ENCODE peak calls at places on chromosomes 3 and 15, in four cellular contexts. H is K562, V is GM12878, R is HepG2. Q is an unnamed sample.

GRCh38 chr15:71456812-71457211 is 341.5 kb downstream of the THSD4 start:
- DNase-seq in H (no peak), V (no peak), R (no peak), Q (no peak)

GRCh38 chr15:35115155-35115725 is 30.1 kb upstream of the NANOGP8 start:
- DNase-seq in H (no peak), R (peak), V (no peak), Q (no peak)

GRCh38 chr3:57556459-57557087 is 499 bp downstream of the PDE12 start:
- DNase-seq in R (no peak), H (peak), V (no peak), Q (no peak)

GRCh38 chr3:47057212-47057671 is 77.8 kb downstream of the NBEAL2 start:
- DNase-seq in H (no peak), V (no peak), R (no peak), Q (no peak)

GRCh38 chr15:33119263-33119662 is 75.3 kb downstream of the FMN1 start:
- DNase-seq in R (no peak), V (no peak), H (no peak), Q (no peak)

GRCh38 chr3:179671709-179672337 is 19.0 kb downstream of the USP13 start:
- DNase-seq in R (peak), V (no peak), H (no peak), Q (no peak)

GRCh38 chr3:122458992-122459391 is 43.1 kb upstream of the WDR5B start:
- DNase-seq in V (no peak), R (no peak), H (no peak), Q (no peak)

GRCh38 chr3:126130981-126131750 is 47.2 kb upstream of the SLC41A3 start:
- DNase-seq in R (no peak), H (no peak), V (no peak), Q (peak)

GRCh38 chr3:38227989-38228388 is 37.6 kb upstream of the SLC22A13 start:
- DNase-seq in R (no peak), H (no peak), V (no peak), Q (no peak)

GRCh38 chr3:127784865-127785710 is 37.2 kb downstream of the MGLL start:
- DNase-seq in H (no peak), R (no peak), V (no peak), Q (peak)

GRCh38 chr3:119382134-119382533 is 81.3 kb downstream of the TMEM39A start:
- DNase-seq in V (no peak), H (no peak), R (no peak), Q (no peak)

GRCh38 chr3:31908391-31909097 is 72.5 kb downstream of the OSBPL10 start:
- DNase-seq in H (no peak), R (peak), V (no peak), Q (no peak)

GRCh38 chr3:13655074-13655913 is 106.4 kb downstream of the FBLN2 start:
- DNase-seq in H (peak), V (no peak), R (no peak), Q (peak)

GRCh38 chr15:35067501-35068347 is 17.4 kb downstream of the NANOGP8 start:
- DNase-seq in R (no peak), V (no peak), H (no peak), Q (no peak)

GRCh38 chr3:94936023-94936580 is 873.2 kb downstream of the NSUN3 start:
- DNase-seq in R (peak), H (no peak), V (no peak), Q (no peak)

GRCh38 chr3:190366145-190366544 is 21.8 kb upstream of the CLDN16 start:
- DNase-seq in R (no peak), V (no peak), H (no peak), Q (no peak)

GRCh38 chr3:138325990-138326389 is 3.7 kb downstream of the NME9 start:
- DNase-seq in H (no peak), V (no peak), R (no peak), Q (no peak)

GRCh38 chr3:61114316-61114953 is 136.8 kb downstream of the FHIT start:
- DNase-seq in H (no peak), R (no peak), V (no peak), Q (no peak)

GRCh38 chr15:67005294-67005996 is 60.0 kb upstream of the SMAD3 start:
- DNase-seq in R (no peak), H (no peak), V (no peak), Q (no peak)

GRCh38 chr15:40843885-40844542 is at the start of gene SPINT1:
- DNase-seq in R (no peak), V (no peak), H (peak), Q (peak)

GRCh38 chr3:99351097-99351496 is 287.3 kb upstream of the COL8A1 start:
- DNase-seq in R (no peak), V (no peak), H (no peak), Q (no peak)

GRCh38 chr15:55407631-55407948 is 569 bp downstream of the CCPG1 start:
- DNase-seq in R (no peak), H (no peak), V (no peak), Q (no peak)

GRCh38 chr3:2099779-2100191 is 1.1 kb downstream of the CNTN4 start:
- DNase-seq in H (no peak), V (no peak), R (no peak), Q (no peak)

GRCh38 chr3:170196833-170197232 is 15.3 kb upstream of the PHC3 start:
- DNase-seq in V (no peak), R (peak), H (no peak), Q (no peak)

GRCh38 chr15:101305820-101306255 is 10.8 kb upstream of the SNRPA1 start:
- DNase-seq in R (no peak), H (no peak), V (no peak), Q (peak)

GRCh38 chr3:50194903-50195500 is 3.6 kb downstream of the GNAT1 start:
- DNase-seq in R (peak), H (peak), V (no peak), Q (peak)
- TF ChIP-seq ZBTB33 in R (no peak), H (no peak), V (no peak), Q (no peak)

GRCh38 chr15:39272901-39273300 is 308.0 kb upstream of the THBS1 start:
- DNase-seq in R (no peak), V (no peak), H (no peak), Q (no peak)

GRCh38 chr15:39275066-39275465 is 305.8 kb upstream of the THBS1 start:
- DNase-seq in H (no peak), V (no peak), R (no peak), Q (no peak)

GRCh38 chr15:39270221-39270835 is 310.6 kb upstream of the THBS1 start:
- DNase-seq in V (no peak), R (no peak), H (no peak), Q (no peak)

GRCh38 chr15:39270976-39271375 is 309.9 kb upstream of the THBS1 start:
- DNase-seq in V (no peak), R (no peak), H (no peak), Q (no peak)

GRCh38 chr15:39273805-39274411 is 307.0 kb upstream of the THBS1 start:
- DNase-seq in V (no peak), R (peak), H (no peak), Q (no peak)
- TF ChIP-seq FOXM1 in V (no peak), R (no peak), H (no peak), Q (no peak)

DNA sequence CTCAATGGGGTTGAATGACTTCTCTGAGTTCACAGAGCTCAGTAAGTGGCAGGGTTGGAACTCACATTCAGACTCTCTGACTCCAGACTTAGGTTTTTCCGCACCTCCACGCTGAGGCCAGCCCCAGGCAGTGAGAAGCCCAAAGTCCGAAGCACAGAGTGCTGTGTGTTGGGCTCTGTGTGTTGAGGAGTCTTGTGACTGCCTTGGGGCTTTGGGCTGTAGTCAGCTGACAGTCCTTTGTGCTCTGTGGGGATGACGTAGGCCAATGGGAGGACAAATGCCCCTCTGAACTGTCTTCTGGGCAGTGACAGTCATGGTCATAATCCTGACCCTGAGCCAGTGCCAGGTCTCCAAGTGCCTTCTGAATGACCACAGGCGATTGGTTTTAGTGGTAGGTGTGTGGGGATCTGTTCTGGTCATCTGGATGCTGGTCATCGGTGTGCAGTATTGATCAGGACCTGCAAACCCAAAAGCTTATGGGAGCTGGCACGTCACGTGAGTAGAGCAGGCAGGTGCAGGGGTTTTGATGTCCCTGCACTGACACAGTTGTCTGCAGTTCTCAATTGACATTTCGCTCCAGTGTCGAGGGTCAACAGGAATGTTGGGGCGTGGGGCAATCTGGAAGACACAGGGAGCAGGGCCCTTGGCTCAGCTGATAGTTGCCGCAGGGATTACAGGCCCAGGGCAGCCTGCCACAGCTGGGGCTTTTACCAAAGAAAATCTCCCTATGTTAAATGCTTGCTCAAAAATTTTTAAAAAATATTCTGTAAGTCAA is 45.3 kb downstream of the CAPN3 start:
- DNase-seq in V (no peak), H (no peak), R (peak), Q (no peak)
- TF ChIP-seq ZBTB33 in V (no peak), H (no peak), R (no peak), Q (no peak)

DNA sequence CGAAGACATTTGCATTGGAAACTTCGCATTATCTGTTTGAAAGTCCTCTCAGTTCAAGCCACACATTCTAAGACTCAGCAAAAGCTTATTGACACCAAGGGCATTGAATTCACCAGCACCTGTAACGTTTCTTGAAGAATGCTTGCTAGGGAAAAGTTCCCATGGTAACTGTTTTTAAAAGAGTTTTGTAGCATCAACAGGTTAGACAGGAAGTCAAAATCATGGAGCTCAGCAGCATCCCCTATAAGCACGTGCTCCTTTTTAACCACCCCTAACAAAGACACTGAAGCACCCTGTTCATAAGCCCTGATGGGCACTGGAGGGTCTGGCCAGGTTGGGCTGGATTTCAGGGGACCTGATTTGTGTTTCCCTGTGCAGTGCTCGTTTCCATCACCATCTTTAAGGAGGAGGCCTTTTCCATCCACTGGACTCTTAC is 229.7 kb upstream of the BHLHE40 start:
- DNase-seq in V (no peak), H (no peak), R (no peak), Q (no peak)
- TF ChIP-seq FOXM1 in V (no peak), H (no peak), R (no peak), Q (no peak)

GRCh38 chr3:176469694-176470205 is 727.5 kb downstream of the TBL1XR1 start:
- DNase-seq in H (no peak), V (no peak), R (peak), Q (no peak)
- TF ChIP-seq ZBTB33 in H (no peak), V (no peak), R (no peak), Q (no peak)

GRCh38 chr3:22249658-22250057 is 498.6 kb upstream of the ZNF385D start:
- DNase-seq in H (no peak), R (no peak), V (no peak), Q (no peak)

GRCh38 chr3:22241110-22241509 is 490.1 kb upstream of the ZNF385D start:
- DNase-seq in R (no peak), H (no peak), V (no peak), Q (no peak)

GRCh38 chr3:22245817-22246583 is 495.0 kb upstream of the ZNF385D start:
- DNase-seq in H (no peak), R (no peak), V (no peak), Q (no peak)

GRCh38 chr3:22245122-22245521 is 494.1 kb upstream of the ZNF385D start:
- DNase-seq in V (no peak), H (no peak), R (no peak), Q (no peak)
- TF ChIP-seq FOXM1 in V (no peak), H (no peak), R (no peak), Q (no peak)

Q was measured in SK-N-SH.